ENCODE peak calls at places on chromosomes 11 and 22, in ten cellular contexts. I is fibroblast of pulmonary artery, Z is heart right ventricle, J is astrocyte of the spinal cord, S is GM23338, C is mucosa of descending colon, B is cardiac muscle cell, D is SK-N-SH, X is keratinocyte, E is right lobe of liver. M is an unnamed sample.

GRCh38 chr11:94731921-94732601 is 36.1 kb upstream of the AMOTL1 start:
- DNase-seq in J (peak), E (no peak), B (peak), S (no peak), C (no peak), X (peak), D (peak), Z (peak), I (peak), M (no peak)

GRCh38 chr22:50090141-50090714 is 422 bp downstream of the MOV10L1 start:
- DNase-seq in S (peak), B (no peak), I (no peak), C (no peak), Z (no peak), J (no peak), E (no peak), X (no peak), D (no peak), M (no peak)

GRCh38 chr11:117300301-117300700 is 9.2 kb downstream of the BACE1-AS start:
- DNase-seq in C (no peak), B (peak), S (peak), D (peak), J (peak), X (no peak), E (peak), I (peak), Z (peak), M (no peak)

GRCh38 chr11:45444796-45445195 is 158.7 kb upstream of the SYT13 start:
- DNase-seq in I (no peak), E (peak), J (no peak), Z (no peak), B (no peak), D (no peak), S (no peak), X (peak), C (no peak), M (no peak)

GRCh38 chr11:77299528-77299993 is 1.9 kb downstream of the GDPD4 start:
- DNase-seq in D (no peak), Z (no peak), X (peak), C (peak), E (no peak), B (no peak), J (no peak), I (no peak), S (no peak), M (no peak)

GRCh38 chr11:34358666-34359547 is 1.1 kb upstream of the ABTB2 start:
- DNase-seq in B (peak), C (peak), Z (peak), J (peak), I (peak), E (peak), S (peak), D (peak), X (no peak), M (no peak)

GRCh38 chr11:115860246-115860645 is 356.0 kb upstream of the CADM1 start:
- DNase-seq in E (no peak), X (no peak), J (no peak), S (no peak), I (no peak), B (no peak), C (no peak), Z (no peak), D (no peak), M (no peak)

GRCh38 chr22:28942801-28943500 is 59.6 kb downstream of the ZNRF3 start:
- DNase-seq in S (no peak), B (no peak), Z (no peak), X (no peak), C (no peak), I (no peak), J (no peak), E (no peak), D (no peak), M (no peak)

GRCh38 chr11:64969209-64969608 is 2.7 kb downstream of the MAJIN start:
- DNase-seq in S (no peak), Z (no peak), B (peak), X (peak), I (peak), D (no peak), J (peak), C (peak), E (no peak), M (no peak)

GRCh38 chr22:46799626-46800025 is 37.2 kb downstream of the TBC1D22A start:
- DNase-seq in B (no peak), J (no peak), S (no peak), X (no peak), C (no peak), D (no peak), Z (no peak), E (no peak), I (no peak), M (no peak)

GRCh38 chr11:114399903-114400221 is 449 bp downstream of the C11orf71 start:
- DNase-seq in J (no peak), E (no peak), X (no peak), Z (no peak), B (peak), C (peak), S (peak), I (no peak), D (no peak), M (no peak)

GRCh38 chr11:128621491-128622136 is 34.3 kb upstream of the ETS1 start:
- DNase-seq in J (peak), I (peak), B (peak), D (no peak), X (no peak), Z (peak), E (no peak), S (no peak), C (no peak), M (no peak)

GRCh38 chr11:2667940-2668339 is 31.9 kb downstream of the KCNQ1OT1 start:
- DNase-seq in J (no peak), X (no peak), I (no peak), E (no peak), Z (peak), C (no peak), B (no peak), D (no peak), S (no peak), M (no peak)

GRCh38 chr11:119891392-119891791 is 162.4 kb upstream of the NECTIN1 start:
- DNase-seq in C (no peak), X (no peak), B (no peak), S (no peak), J (no peak), E (no peak), Z (peak), I (no peak), D (peak), M (no peak)

DNA sequence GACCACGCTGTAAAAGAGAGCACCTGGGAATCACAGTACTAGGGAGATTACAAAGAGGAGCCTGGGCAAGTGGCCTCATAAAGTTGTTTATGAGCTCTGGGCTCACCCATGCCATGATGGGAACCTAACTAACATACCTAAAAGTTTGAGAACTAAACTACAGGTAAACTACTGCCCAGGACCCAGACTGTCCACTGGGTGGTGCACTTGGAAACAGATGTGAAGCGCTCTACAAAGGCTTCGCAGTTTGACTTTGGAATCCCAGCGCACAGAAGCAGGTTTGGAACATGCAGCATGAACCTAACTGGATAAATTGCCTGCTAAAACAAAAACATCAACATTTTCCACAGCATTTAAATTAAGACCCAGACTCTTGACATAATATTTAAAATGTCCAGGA is 418.6 kb downstream of the FAM181B start:
- DNase-seq in E (peak), S (peak), J (no peak), Z (no peak), B (no peak), D (peak), X (no peak), I (no peak), C (peak), M (no peak)
- TF ChIP-seq CTCF in E (peak), S (peak), J (peak), Z (peak), B (no peak), D (peak), X (peak), I (no peak), C (no peak), M (peak)

GRCh38 chr22:19473578-19473977 is 5.4 kb downstream of the UFD1 start:
- DNase-seq in Z (no peak), J (no peak), S (no peak), E (no peak), I (no peak), X (no peak), B (no peak), C (no peak), D (no peak), M (no peak)
- TF ChIP-seq CTCF in Z (no peak), J (peak), S (no peak), E (peak), I (peak), X (peak), B (no peak), C (no peak), D (no peak), M (no peak)

GRCh38 chr22:18121436-18122253 is 11.0 kb downstream of the TUBA8 start:
- DNase-seq in Z (no peak), E (no peak), I (no peak), J (no peak), C (no peak), B (no peak), S (peak), X (no peak), D (no peak), M (no peak)
- TF ChIP-seq CTCF in Z (no peak), E (no peak), I (peak), J (no peak), C (no peak), B (peak), S (peak), X (no peak), D (no peak), M (no peak)

GRCh38 chr11:105609832-105610781 is at the start of gene GRIA4:
- DNase-seq in I (peak), X (no peak), Z (no peak), E (no peak), B (peak), C (peak), J (peak), S (peak), D (peak), M (no peak)
- TF ChIP-seq CTCF in I (no peak), X (no peak), Z (no peak), E (no peak), B (no peak), C (no peak), J (no peak), S (no peak), D (no peak), M (no peak)

GRCh38 chr11:75339685-75340409 is 11.6 kb downstream of the ARRB1 start:
- DNase-seq in J (no peak), I (no peak), E (no peak), B (no peak), Z (no peak), S (no peak), D (no peak), X (no peak), C (no peak), M (no peak)
- TF ChIP-seq CTCF in J (no peak), I (no peak), E (no peak), B (peak), Z (peak), S (no peak), D (no peak), X (no peak), C (no peak), M (no peak)

GRCh38 chr11:102812188-102812587 is 14.2 kb upstream of the MMP1 start:
- DNase-seq in D (no peak), J (no peak), Z (no peak), E (no peak), I (no peak), B (no peak), S (no peak), C (no peak), X (no peak), M (no peak)

GRCh38 chr11:102807921-102808320 is 10.0 kb upstream of the MMP1 start:
- DNase-seq in S (peak), J (peak), B (peak), X (no peak), E (peak), Z (no peak), I (no peak), C (no peak), D (peak), M (no peak)

GRCh38 chr11:102813484-102813883 is 15.5 kb upstream of the MMP1 start:
- DNase-seq in I (no peak), S (no peak), Z (no peak), B (no peak), E (no peak), J (no peak), C (no peak), D (no peak), X (no peak), M (no peak)

GRCh38 chr11:102806296-102806695 is 8.3 kb upstream of the MMP1 start:
- DNase-seq in J (peak), Z (no peak), X (no peak), S (peak), I (peak), D (no peak), B (peak), E (no peak), C (no peak), M (no peak)

DNA sequence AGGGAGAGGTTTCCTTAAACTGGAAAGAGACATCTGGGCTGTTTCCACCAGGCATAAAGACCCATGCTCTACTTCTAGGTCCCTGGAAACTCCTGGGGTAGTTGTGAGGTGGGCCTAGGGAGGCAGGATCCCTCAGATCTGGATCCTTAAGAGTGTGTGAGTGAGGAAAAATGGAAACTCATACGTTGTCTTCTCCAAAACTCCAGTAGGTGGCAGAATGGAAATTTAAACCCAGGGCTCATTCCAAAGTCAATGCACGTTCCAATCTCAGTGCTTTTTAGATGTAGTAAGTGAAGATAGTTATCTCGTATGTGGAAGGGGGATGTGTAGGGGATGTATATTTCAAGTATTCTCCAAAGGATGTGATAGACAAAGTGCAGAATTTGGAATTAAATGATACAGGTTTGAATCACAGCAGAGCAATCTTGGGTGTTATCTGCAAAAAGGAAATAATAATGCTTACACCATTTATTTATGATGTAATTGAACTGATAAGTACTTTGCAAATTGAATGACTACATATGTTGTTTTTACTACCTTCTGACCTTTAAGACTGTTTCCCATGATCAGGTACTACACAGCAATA is 13.1 kb upstream of the MMP1 start:
- DNase-seq in E (no peak), I (peak), D (peak), Z (no peak), X (no peak), B (peak), J (peak), C (no peak), S (peak), M (no peak)
- TF ChIP-seq CTCF in E (no peak), I (peak), D (peak), Z (peak), X (peak), B (peak), J (peak), C (no peak), S (peak), M (peak)

GRCh38 chr11:9203715-9204311 is 61.3 kb downstream of the DENND5A start:
- DNase-seq in Z (peak), B (no peak), X (no peak), I (no peak), C (no peak), J (no peak), S (peak), E (no peak), D (peak), M (no peak)
- TF ChIP-seq CTCF in Z (peak), B (peak), X (peak), I (peak), C (no peak), J (no peak), S (peak), E (no peak), D (no peak), M (peak)

DNA sequence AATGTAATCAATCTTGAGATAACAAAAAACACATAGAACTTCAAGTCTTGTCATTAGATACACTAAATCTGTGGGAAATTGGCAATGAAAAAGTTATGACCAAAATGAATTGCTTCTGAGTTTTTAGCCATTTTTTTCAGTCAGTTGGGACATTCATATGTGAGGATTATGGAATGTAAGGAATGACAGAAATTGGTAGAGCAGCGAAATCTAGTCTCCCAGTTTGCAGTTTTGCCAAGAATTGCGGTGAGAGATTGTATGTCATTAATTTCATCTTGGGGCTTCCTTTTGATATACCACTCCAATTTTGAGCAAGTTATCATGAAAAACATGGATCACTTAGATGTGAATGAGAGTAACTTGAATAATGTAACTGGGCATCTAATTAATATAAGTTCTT is 49.9 kb downstream of the SIK2 start:
- DNase-seq in D (no peak), S (no peak), E (no peak), B (peak), C (no peak), Z (no peak), I (peak), X (no peak), J (no peak), M (no peak)
- TF ChIP-seq CTCF in D (no peak), S (no peak), E (no peak), B (no peak), C (no peak), Z (no peak), I (no peak), X (no peak), J (no peak), M (no peak)

M was measured in D721Med.